ENCODE peak calls at places on chromosome 6, in eight cellular contexts. W, O, R, Y, D, X, V and J are unnamed samples. For H3K4me1 and H3K27me3, the result is how much of the 10 kb centered on the place peaks cover.

GRCh38 chr6:130993292-130993765 is 69.7 kb downstream of the EPB41L2 start:
- DNase-seq in W (no peak), O (no peak), R (no peak), Y (no peak), D (no peak), X (no peak), V (no peak), J (peak)

GRCh38 chr6:13288969-13289391 is 39.4 kb downstream of the TBC1D7 start:
- DNase-seq in W (no peak), O (no peak), R (peak), Y (no peak), D (no peak), X (no peak), V (no peak), J (peak)

GRCh38 chr6:33727932-33728331 is 16.4 kb upstream of the UQCC2 start:
- DNase-seq in W (no peak), O (no peak), R (no peak), Y (no peak), D (peak), X (no peak), V (no peak), J (no peak)

GRCh38 chr6:36318690-36319435 is 17.8 kb downstream of the BNIP5 start:
- DNase-seq in W (no peak), O (no peak), R (no peak), Y (no peak), D (no peak), X (no peak), V (no peak), J (no peak)

GRCh38 chr6:107488875-107489635 is 862 bp upstream of the SOBP start:
- DNase-seq in W (peak), O (peak), R (peak), Y (peak), D (peak), X (peak), V (peak), J (peak)

GRCh38 chr6:157944983-157945931 is 36.4 kb upstream of the SYNJ2 start:
- DNase-seq in W (no peak), O (no peak), R (no peak), Y (no peak), D (no peak), X (no peak), V (peak), J (no peak)

GRCh38 chr6:22248513-22249308 is 48.1 kb downstream of the PRL start:
- DNase-seq in W (no peak), O (no peak), R (no peak), Y (no peak), D (no peak), X (no peak), V (peak), J (no peak)

GRCh38 chr6:133890941-133891813 is 2.3 kb downstream of the TCF21 start:
- DNase-seq in W (peak), O (no peak), R (no peak), Y (peak), D (peak), X (peak), V (peak), J (peak)

GRCh38 chr6:70520575-70520974 is 46.2 kb upstream of the SDHAF4 start:
- DNase-seq in W (peak), O (no peak), R (no peak), Y (no peak), D (no peak), X (no peak), V (peak), J (no peak)

GRCh38 chr6:126524927-126525326 is 185.0 kb downstream of the CENPW start:
- DNase-seq in W (no peak), O (no peak), R (no peak), Y (no peak), D (no peak), X (no peak), V (no peak), J (no peak)

GRCh38 chr6:106253731-106254130 is 71.8 kb downstream of the ATG5 start:
- DNase-seq in W (no peak), O (no peak), R (no peak), Y (no peak), D (no peak), X (no peak), V (no peak), J (no peak)

GRCh38 chr6:44128020-44128917 is 915 bp downstream of the TMEM63B start:
- DNase-seq in W (peak), O (no peak), R (peak), Y (peak), D (peak), X (peak), V (no peak), J (peak)

GRCh38 chr6:123777554-123777953 is 26.1 kb upstream of the NKAIN2 start:
- DNase-seq in W (no peak), O (no peak), R (no peak), Y (no peak), D (no peak), X (no peak), V (peak), J (no peak)

GRCh38 chr6:16238057-16238657 is at the start of gene GMPR:
- DNase-seq in W (peak), O (peak), R (peak), Y (peak), D (peak), X (peak), V (peak), J (peak)

GRCh38 chr6:36615018-36615761 is 21.0 kb downstream of the SRSF3 start:
- DNase-seq in W (peak), O (no peak), R (peak), Y (peak), D (peak), X (peak), V (peak), J (peak)

GRCh38 chr6:32369678-32370077 is 2.0 kb downstream of the TSBP1 start:
- DNase-seq in W (no peak), O (no peak), R (no peak), Y (no peak), D (no peak), X (no peak), V (peak), J (no peak)

DNA sequence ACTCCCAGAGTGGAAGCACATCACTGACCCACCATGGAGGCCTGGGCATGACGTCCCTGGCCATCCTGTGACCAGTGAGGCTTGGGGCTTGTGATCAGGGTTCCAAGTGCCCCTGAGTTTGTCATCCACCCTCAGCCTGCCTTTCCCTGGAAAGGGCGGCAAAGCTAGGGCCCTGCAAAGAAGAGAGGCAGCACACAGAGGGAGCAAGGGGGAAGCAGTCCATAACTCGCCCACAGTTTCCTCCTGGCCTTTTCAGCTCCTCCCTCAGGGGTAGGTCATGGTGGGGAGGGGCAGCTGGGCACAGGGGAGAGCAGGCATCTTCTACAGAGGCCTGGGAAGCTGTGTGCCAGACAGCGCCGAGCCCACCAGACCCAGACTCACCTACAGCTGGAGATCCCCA is at the start of gene NCR2:
- DNase-seq in W (no peak), O (no peak), R (no peak), Y (no peak), D (no peak), X (no peak), V (no peak), J (no peak)
- H3K4me1 ChIP-seq in W (under half), O (under half), R (under half), Y (under half), D (under half), X (under half), V (under half), J (under half)

DNA sequence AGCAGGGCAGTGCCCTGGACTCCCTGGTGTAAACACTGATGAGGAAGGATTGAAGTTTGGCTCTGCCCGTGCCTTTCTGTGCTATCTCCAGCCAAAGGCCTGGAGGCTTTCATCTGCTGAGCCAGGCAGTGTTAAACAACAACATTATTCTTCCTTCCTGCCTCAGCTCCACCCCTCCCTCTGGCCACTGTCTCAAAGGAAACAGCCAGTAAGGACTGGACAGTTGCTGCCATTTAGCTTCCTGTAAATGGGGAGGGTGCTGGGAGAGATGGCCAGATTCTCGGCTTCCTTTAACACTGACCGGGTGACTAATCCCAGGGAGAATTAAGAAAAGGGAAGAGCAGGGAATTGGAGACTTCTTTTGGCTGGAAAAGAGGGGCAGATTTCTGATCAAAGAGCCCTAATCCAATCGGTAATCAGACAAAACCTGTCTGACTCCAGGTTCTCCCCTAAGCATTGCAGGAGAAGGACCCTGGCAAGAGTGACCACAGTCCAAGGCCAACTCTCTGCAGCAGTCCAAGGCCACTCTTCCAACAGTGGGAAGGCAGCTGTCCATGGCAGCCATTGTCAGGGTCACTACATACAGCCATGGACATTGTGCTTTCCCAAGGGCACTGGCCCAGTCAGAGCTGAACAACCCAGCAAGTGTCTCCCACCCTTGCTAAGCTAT is 19.6 kb upstream of the ADGRF1 start:
- DNase-seq in W (no peak), O (no peak), R (no peak), Y (peak), D (no peak), X (peak), V (no peak), J (no peak)
- H3K27me3 ChIP-seq in W (under half), O (under half), R (under half), Y (under half), D (under half), X (under half), V (under half), J (under half)

GRCh38 chr6:5553767-5554166 is 292.5 kb downstream of the FARS2 start:
- DNase-seq in W (no peak), O (no peak), R (no peak), Y (no peak), D (no peak), X (no peak), V (peak), J (no peak)
- H3K4me3 ChIP-seq in W (no peak), O (no peak), R (no peak), Y (no peak), D (no peak), X (no peak), V (no peak), J (no peak)

GRCh38 chr6:100462990-100463684 is 1.6 kb downstream of the SIM1 start:
- DNase-seq in W (no peak), O (no peak), R (no peak), Y (no peak), D (no peak), X (no peak), V (no peak), J (no peak)

GRCh38 chr6:100462396-100462795 is 2.3 kb downstream of the SIM1 start:
- DNase-seq in W (no peak), O (no peak), R (no peak), Y (no peak), D (no peak), X (no peak), V (no peak), J (no peak)

GRCh38 chr6:100460650-100461204 is 4.0 kb downstream of the SIM1 start:
- DNase-seq in W (no peak), O (no peak), R (no peak), Y (no peak), D (no peak), X (no peak), V (no peak), J (peak)

GRCh38 chr6:100461920-100462295 is 2.8 kb downstream of the SIM1 start:
- DNase-seq in W (no peak), O (no peak), R (no peak), Y (no peak), D (no peak), X (no peak), V (no peak), J (no peak)

DNA sequence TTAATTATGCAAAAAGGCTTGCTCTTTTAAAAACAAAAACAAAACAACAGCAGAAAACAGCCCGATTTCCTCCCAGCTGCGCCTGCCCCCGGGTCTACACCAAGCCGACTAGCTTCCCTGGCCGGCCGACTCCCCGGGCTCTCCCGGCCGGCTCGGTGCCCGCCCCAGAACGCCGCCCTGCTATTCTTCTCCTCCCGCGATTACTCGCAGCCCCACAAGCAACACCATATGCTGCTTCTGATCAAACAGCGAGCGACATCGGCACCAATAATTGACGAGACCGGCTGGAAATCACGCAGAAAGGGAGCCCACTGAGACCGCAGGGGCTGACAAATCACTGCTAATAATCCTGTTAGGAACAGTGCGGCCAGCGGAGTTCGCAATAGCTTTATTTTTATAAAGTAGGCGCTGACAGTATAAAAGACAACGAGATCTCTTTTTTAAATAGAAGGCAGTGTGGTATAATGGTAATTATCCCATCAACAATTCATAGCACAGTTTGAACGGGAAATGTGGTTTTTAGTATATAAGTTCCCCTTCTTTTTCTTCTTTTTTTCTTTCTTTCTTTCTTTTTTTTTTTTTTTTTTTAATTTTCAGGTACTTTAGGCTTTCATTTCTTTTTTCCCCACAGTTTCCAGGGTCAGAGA is 3.3 kb downstream of the SIM1 start:
- DNase-seq in W (no peak), O (no peak), R (no peak), Y (no peak), D (no peak), X (no peak), V (no peak), J (peak)
- H3K4me1 ChIP-seq in W (under half), O (under half), R (under half), Y (under half), D (under half), X (under half), V (under half), J (under half)